ENCODE peak calls at places on chromosomes 12 and 14, in seven cellular contexts. I is brain microvascular endothelial cell, X is left ventricle myocardium inferior, C is testis, U is astrocyte of the cerebellum, Q is mucosa of descending colon, M is breast epithelium. V is an unnamed sample.

GRCh38 chr14:57066887-57067513 is 201.7 kb downstream of the EXOC5 start:
- DNase-seq in X (no peak), I (peak), C (peak), U (no peak), Q (peak), M (no peak), V (no peak)

GRCh38 chr14:102853703-102854396 is 68.6 kb upstream of the AMN start:
- DNase-seq in M (no peak), U (no peak), I (no peak), X (no peak), C (no peak), Q (no peak), V (no peak)

GRCh38 chr12:121804417-121805111 is 755 bp downstream of the SETD1B start:
- DNase-seq in C (no peak), M (no peak), Q (peak), I (no peak), U (no peak), X (peak), V (no peak)

GRCh38 chr12:12927211-12928079 is 24.5 kb downstream of the GPRC5D start:
- DNase-seq in C (peak), X (peak), M (peak), I (no peak), U (peak), Q (peak), V (no peak)

GRCh38 chr12:75890141-75890540 is 141.4 kb downstream of the PHLDA1 start:
- DNase-seq in M (no peak), Q (no peak), U (no peak), C (no peak), X (no peak), I (no peak), V (no peak)

GRCh38 chr14:89027097-89027740 is 202.8 kb downstream of the TTC8 start:
- DNase-seq in Q (peak), U (no peak), M (no peak), C (peak), X (peak), I (no peak), V (no peak)

GRCh38 chr14:22926316-22926715 is 2.9 kb downstream of the PRMT5 start:
- DNase-seq in C (no peak), I (no peak), X (no peak), U (no peak), M (no peak), Q (no peak), V (no peak)

GRCh38 chr12:14618990-14619389 is 51.3 kb upstream of the PLBD1 start:
- DNase-seq in C (peak), I (peak), Q (no peak), X (no peak), M (no peak), U (no peak), V (no peak)

GRCh38 chr14:28382460-28383220 is 383.9 kb upstream of the FOXG1 start:
- DNase-seq in U (peak), M (no peak), Q (no peak), C (no peak), I (peak), X (no peak), V (peak)

GRCh38 chr12:112514926-112515642 is 96.3 kb downstream of the PTPN11 start:
- DNase-seq in I (no peak), Q (no peak), U (no peak), X (no peak), M (no peak), C (no peak), V (no peak)

GRCh38 chr12:79883216-79883615 is 51.7 kb downstream of the PPP1R12A start:
- DNase-seq in Q (no peak), U (peak), C (no peak), X (no peak), M (no peak), I (peak), V (no peak)

GRCh38 chr14:64758711-64759554 is 54.7 kb downstream of the PLEKHG3 start:
- DNase-seq in U (peak), C (peak), X (peak), I (peak), Q (peak), M (no peak), V (peak)

GRCh38 chr12:52581481-52581880 is 7.8 kb upstream of the KRT74 start:
- DNase-seq in C (no peak), U (no peak), X (no peak), M (no peak), I (peak), Q (no peak), V (peak)

GRCh38 chr12:52581066-52581465 is 7.4 kb upstream of the KRT74 start:
- DNase-seq in Q (no peak), I (no peak), C (no peak), U (no peak), X (no peak), M (no peak), V (no peak)

GRCh38 chr12:52579468-52580450 is 6.1 kb upstream of the KRT74 start:
- DNase-seq in X (no peak), M (peak), Q (no peak), C (no peak), I (no peak), U (no peak), V (no peak)

GRCh38 chr12:52582489-52582888 is 8.8 kb upstream of the KRT74 start:
- DNase-seq in U (no peak), X (no peak), C (no peak), M (no peak), I (no peak), Q (no peak), V (no peak)

GRCh38 chr12:52580496-52580895 is 6.9 kb upstream of the KRT74 start:
- DNase-seq in C (no peak), U (no peak), I (no peak), M (no peak), X (no peak), Q (no peak), V (no peak)
- H3K4me3 ChIP-seq in C (no peak), U (no peak), I (no peak), M (no peak), X (no peak), Q (no peak), V (no peak)

GRCh38 chr12:127455347-127456265 is 811.4 kb upstream of the TMEM132C start:
- DNase-seq in I (no peak), Q (no peak), U (no peak), M (no peak), C (peak), X (no peak), V (no peak)
- TF ChIP-seq CTCF in I (peak), Q (no peak), U (peak), M (no peak), C (no peak), X (no peak), V (peak)

DNA sequence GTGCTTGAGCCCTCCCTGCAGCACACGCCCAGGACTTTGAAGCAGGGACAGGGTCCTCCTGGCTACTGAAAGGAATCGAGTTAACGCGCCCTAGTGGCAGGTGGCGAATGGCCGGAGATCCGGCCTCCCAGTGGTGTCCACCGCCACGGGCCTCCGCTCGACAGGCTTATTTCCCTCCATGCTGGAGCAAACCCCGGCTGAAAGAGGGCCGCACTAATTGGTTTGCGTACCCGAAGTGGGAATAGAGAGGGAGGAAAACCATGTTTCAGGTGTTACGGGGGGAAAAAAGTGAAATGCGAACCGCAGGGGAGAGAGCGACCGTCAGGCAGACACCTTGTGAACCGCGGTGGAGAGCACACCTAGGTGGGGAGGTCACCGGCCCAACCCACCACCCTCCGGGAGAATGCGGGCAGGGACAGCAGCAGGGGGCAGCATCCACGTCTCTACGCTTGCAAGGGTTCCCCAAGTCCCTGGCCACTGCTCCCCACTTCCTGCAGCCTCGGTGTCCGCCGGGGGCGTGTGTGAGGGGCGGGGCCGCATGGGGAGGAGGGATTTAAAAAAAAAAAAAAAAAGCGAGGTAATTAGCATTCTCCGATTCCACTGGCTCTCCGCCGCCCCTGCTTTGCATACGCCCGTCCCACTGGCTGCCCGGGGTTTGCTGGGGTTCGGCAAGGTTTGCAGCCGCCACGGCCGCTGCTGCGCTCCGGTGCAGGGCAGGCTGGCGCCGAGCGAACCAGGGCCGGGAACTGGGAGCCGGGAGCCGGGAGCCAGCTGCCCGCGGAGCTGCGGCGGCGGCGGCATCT is 224.6 kb upstream of the CRY1 start:
- DNase-seq in M (peak), Q (peak), U (peak), C (peak), I (peak), X (peak), V (peak)
- H3K4me3 ChIP-seq in M (peak), Q (peak), U (peak), C (peak), I (peak), X (peak), V (peak)

DNA sequence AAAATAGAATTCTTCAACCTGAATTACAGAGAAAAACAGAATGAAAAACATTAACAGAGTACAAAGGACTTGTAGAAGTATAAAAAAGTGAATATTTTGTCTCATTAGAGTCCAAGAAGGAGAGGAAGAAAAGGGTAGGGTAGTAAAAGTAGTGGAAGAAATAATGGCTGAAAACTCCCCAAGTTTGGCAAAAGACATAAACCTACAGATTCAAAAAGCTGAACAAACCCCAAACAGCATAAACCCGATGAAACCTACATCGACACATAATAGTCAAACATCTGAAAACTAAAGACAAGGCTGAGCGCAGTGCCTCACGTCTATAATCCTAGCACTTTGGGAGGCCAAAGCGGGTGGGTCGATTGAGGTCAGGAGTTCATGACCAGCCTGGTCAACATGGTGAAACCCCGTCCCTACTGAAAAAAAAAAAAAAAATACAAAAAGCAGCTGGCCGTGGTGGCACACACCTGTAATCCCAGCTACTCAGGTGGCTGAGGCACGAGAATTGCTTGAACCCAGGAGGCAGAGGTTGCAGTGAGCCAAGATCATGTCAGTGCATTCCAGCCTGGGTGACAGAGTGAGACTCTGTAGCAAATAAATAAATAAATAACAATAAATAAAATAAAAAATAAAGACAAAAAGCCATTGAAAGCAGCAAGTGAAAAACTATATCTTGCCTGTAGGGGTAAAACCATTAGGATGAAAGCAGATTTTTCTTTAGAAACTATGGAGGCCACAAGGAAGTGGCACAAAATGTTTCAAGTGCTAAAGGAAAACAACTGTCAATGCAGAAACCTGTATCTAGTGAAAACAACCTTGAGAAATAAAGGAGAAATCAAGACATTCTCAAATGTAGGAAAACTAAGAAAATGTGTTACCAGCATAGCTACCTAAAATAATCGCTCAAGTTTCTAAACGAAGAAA is 11.4 kb downstream of the TIMM9 start:
- DNase-seq in Q (no peak), U (no peak), X (no peak), C (no peak), M (no peak), I (no peak), V (no peak)
- TF ChIP-seq CTCF in Q (no peak), U (no peak), X (no peak), C (no peak), M (no peak), I (no peak), V (no peak)

GRCh38 chr14:94112513-94113060 is 2.1 kb downstream of the IFI27 start:
- DNase-seq in I (no peak), M (no peak), U (no peak), C (peak), X (no peak), Q (peak), V (no peak)

GRCh38 chr14:94109915-94110250 is 653 bp upstream of the IFI27 start:
- DNase-seq in C (no peak), X (no peak), M (no peak), U (no peak), Q (no peak), I (no peak), V (no peak)

GRCh38 chr14:94113073-94113472 is 2.5 kb downstream of the IFI27 start:
- DNase-seq in M (no peak), Q (no peak), C (peak), U (no peak), I (no peak), X (no peak), V (no peak)

GRCh38 chr14:94110552-94111181 is at the start of gene IFI27:
- DNase-seq in M (peak), U (no peak), X (peak), I (no peak), Q (peak), C (peak), V (no peak)

GRCh38 chr14:94111276-94112095 is 950 bp downstream of the IFI27 start:
- DNase-seq in I (no peak), Q (peak), U (no peak), C (peak), M (peak), X (no peak), V (no peak)
- H3K4me3 ChIP-seq in I (no peak), Q (no peak), U (no peak), C (peak), M (peak), X (peak), V (no peak)

GRCh38 chr14:99749142-99749541 is 44.1 kb upstream of the EML1 start:
- DNase-seq in C (no peak), X (no peak), I (no peak), M (no peak), Q (no peak), U (no peak), V (no peak)
- TF ChIP-seq CTCF in C (no peak), X (no peak), I (peak), M (no peak), Q (no peak), U (peak), V (peak)

V was measured in AG04449.